ENCODE peak calls at places on chromosomes 6 and 20, in eight cellular contexts. J, K, Y, R, N, X, D and L are unnamed samples.
A peak's percentile ranks its signal among the peaks of the same experiment; 100 is the strongest.

GRCh38 chr20:11965602-11966001 is 47.9 kb downstream of the BTBD3 start:
- DNase-seq in J (no peak), K (peak; percentile 40), Y (no peak), R (no peak), N (no peak), X (no peak), D (no peak), L (no peak)

GRCh38 chr6:124659427-124659826 is 302.8 kb upstream of the RNF217 start:
- DNase-seq in J (no peak), K (no peak), Y (no peak), R (no peak), N (no peak), X (no peak), D (no peak), L (peak; percentile 1)

GRCh38 chr6:150369408-150369807 is 596 bp downstream of the IYD start:
- DNase-seq in J (no peak), K (no peak), Y (no peak), R (no peak), N (no peak), X (no peak), D (no peak), L (no peak)

GRCh38 chr20:16098890-16099639 is 474.2 kb downstream of the KIF16B start:
- DNase-seq in J (no peak), K (no peak), Y (no peak), R (no peak), N (no peak), X (no peak), D (no peak), L (no peak)

GRCh38 chr6:40888456-40888990 is 150.5 kb downstream of the UNC5CL start:
- DNase-seq in J (no peak), K (no peak), Y (no peak), R (no peak), N (no peak), X (no peak), D (no peak), L (no peak)

GRCh38 chr6:13480631-13481501 is 6.5 kb downstream of the GFOD1 start:
- DNase-seq in J (no peak), K (no peak), Y (no peak), R (no peak), N (no peak), X (no peak), D (no peak), L (no peak)

GRCh38 chr20:14632906-14633305 is 295.5 kb upstream of the FLRT3 start:
- DNase-seq in J (no peak), K (no peak), Y (no peak), R (no peak), N (peak; percentile 7), X (no peak), D (no peak), L (no peak)

GRCh38 chr6:48117246-48117645 is 6.2 kb upstream of the PTCHD4 start:
- DNase-seq in J (no peak), K (no peak), Y (no peak), R (no peak), N (no peak), X (no peak), D (no peak), L (no peak)

GRCh38 chr6:44084231-44085014 is 42.8 kb downstream of the MRPL14 start:
- DNase-seq in J (no peak), K (no peak), Y (no peak), R (no peak), N (peak; percentile 34), X (no peak), D (no peak), L (no peak)

GRCh38 chr20:59046862-59047261 is 4.3 kb upstream of the PRELID3B start:
- DNase-seq in J (no peak), K (no peak), Y (no peak), R (no peak), N (no peak), X (no peak), D (no peak), L (no peak)

GRCh38 chr20:41617059-41617921 is 887 bp downstream of the CHD6 start:
- DNase-seq in J (peak; percentile 40), K (peak; percentile 53), Y (no peak), R (no peak), N (peak; percentile 29), X (peak; percentile 45), D (peak; percentile 34), L (peak; percentile 23)

GRCh38 chr20:22288957-22289356 is 295.4 kb downstream of the FOXA2 start:
- DNase-seq in J (no peak), K (no peak), Y (no peak), R (no peak), N (no peak), X (no peak), D (no peak), L (no peak)

GRCh38 chr6:109456710-109457595 is 1.4 kb upstream of the MICAL1 start:
- DNase-seq in J (no peak), K (no peak), Y (peak; percentile 62), R (no peak), N (no peak), X (no peak), D (no peak), L (no peak)

GRCh38 chr6:110307368-110307767 is 50.8 kb downstream of the METTL24 start:
- DNase-seq in J (no peak), K (no peak), Y (no peak), R (no peak), N (no peak), X (no peak), D (no peak), L (no peak)

GRCh38 chr6:947235-947934 is 254.4 kb upstream of the EXOC2 start:
- DNase-seq in J (no peak), K (no peak), Y (no peak), R (no peak), N (no peak), X (no peak), D (no peak), L (no peak)

GRCh38 chr6:116105247-116105646 is 4.6 kb downstream of the NT5DC1 start:
- DNase-seq in J (no peak), K (no peak), Y (no peak), R (no peak), N (no peak), X (no peak), D (no peak), L (no peak)